ENCODE peak calls at places on chromosomes 11 and 22, in nine cellular contexts. O is heart right ventricle, V is cardiac fibroblast, I is dorsolateral prefrontal cortex, C is glutamatergic neuron, Y is A549, A is ascending aorta, K is RWPE1, S is upper lobe of right lung. R is an unnamed sample.

GRCh38 chr11:61114913-61115312 is 12.6 kb downstream of the CD5 start:
- DNase-seq in I (no peak), V (no peak), K (no peak), Y (no peak), O (no peak), S (no peak), C (no peak), A (no peak), R (no peak)

GRCh38 chr11:2380396-2380795 is 3.3 kb downstream of the CD81 start:
- DNase-seq in A (no peak), K (no peak), C (peak), I (no peak), Y (no peak), O (no peak), S (no peak), V (no peak), R (no peak)

GRCh38 chr11:94932503-94932902 is 40.9 kb downstream of the CWC15 start:
- DNase-seq in O (no peak), A (no peak), V (no peak), Y (no peak), C (no peak), S (no peak), K (no peak), I (no peak), R (no peak)

GRCh38 chr11:47314992-47315391 is 37.5 kb downstream of the MYBPC3 start:
- DNase-seq in C (no peak), K (no peak), A (peak), I (no peak), S (no peak), Y (no peak), V (peak), O (no peak), R (no peak)

GRCh38 chr11:61607920-61608599 is 27.2 kb upstream of the SYT7 start:
- DNase-seq in Y (no peak), A (no peak), K (no peak), C (no peak), I (no peak), O (no peak), S (no peak), V (no peak), R (no peak)

GRCh38 chr11:117743121-117743815 is 53.7 kb downstream of the DSCAML1 start:
- DNase-seq in Y (no peak), K (no peak), V (no peak), O (no peak), A (no peak), I (peak), C (no peak), S (no peak), R (no peak)

GRCh38 chr11:109770323-109770722 is 322.9 kb upstream of the ZC3H12C start:
- DNase-seq in O (no peak), I (no peak), K (no peak), C (no peak), Y (no peak), A (no peak), S (no peak), V (no peak), R (no peak)

GRCh38 chr11:46564459-46564858 is 29.4 kb downstream of the AMBRA1 start:
- DNase-seq in Y (no peak), I (no peak), C (no peak), A (no peak), S (no peak), K (peak), V (peak), O (no peak), R (no peak)

GRCh38 chr11:72921028-72921716 is 107.0 kb downstream of the ATG16L2 start:
- DNase-seq in S (no peak), C (no peak), A (no peak), O (no peak), V (no peak), I (no peak), K (no peak), Y (no peak), R (no peak)

GRCh38 chr11:116829525-116830183 is at the start of gene APOC3:
- DNase-seq in O (no peak), S (no peak), C (no peak), V (peak), Y (no peak), K (no peak), A (no peak), I (no peak), R (no peak)

GRCh38 chr11:29119116-29119515 is 897.7 kb downstream of the KCNA4 start:
- DNase-seq in C (no peak), I (no peak), V (peak), O (no peak), S (no peak), K (no peak), Y (no peak), A (no peak), R (no peak)

GRCh38 chr11:45657496-45658260 is 7.7 kb downstream of the CHST1 start:
- DNase-seq in S (peak), A (peak), V (no peak), K (no peak), Y (no peak), I (no peak), O (no peak), C (no peak), R (no peak)

GRCh38 chr11:134412508-134413333 is 679 bp upstream of the B3GAT1 start:
- DNase-seq in K (no peak), V (no peak), C (peak), I (peak), Y (no peak), S (no peak), O (no peak), A (no peak), R (peak)

GRCh38 chr11:104830508-104830907 is 67.8 kb downstream of the CASP12 start:
- DNase-seq in O (no peak), V (no peak), C (no peak), A (no peak), I (no peak), Y (no peak), K (no peak), S (no peak), R (no peak)

GRCh38 chr22:37496651-37497599 is 10.7 kb upstream of the MFNG start:
- DNase-seq in I (no peak), S (no peak), V (peak), Y (peak), K (peak), A (no peak), C (no peak), O (no peak), R (no peak)

GRCh38 chr11:23021287-23021863 is 161.1 kb upstream of the CCDC179 start:
- DNase-seq in C (no peak), Y (peak), I (no peak), O (no peak), A (no peak), V (peak), S (no peak), K (peak), R (peak)

GRCh38 chr11:12111482-12112149 is 1.2 kb downstream of the MICAL2 start:
- DNase-seq in Y (no peak), V (peak), O (no peak), C (no peak), S (no peak), A (no peak), K (no peak), I (no peak), R (no peak)

GRCh38 chr22:29134448-29134847 is 61.6 kb downstream of the KREMEN1 start:
- DNase-seq in K (no peak), I (no peak), V (no peak), C (no peak), Y (no peak), S (no peak), A (no peak), O (no peak), R (no peak)

GRCh38 chr22:39138357-39138997 is 14.0 kb downstream of the CBX7 start:
- DNase-seq in O (no peak), S (no peak), I (no peak), Y (no peak), V (no peak), A (no peak), C (no peak), K (no peak), R (no peak)

GRCh38 chr11:80702264-80702663 is 1261.4 kb upstream of the TENM4 start:
- DNase-seq in I (no peak), V (no peak), S (no peak), K (peak), O (no peak), Y (no peak), A (no peak), C (no peak), R (no peak)

GRCh38 chr11:112457532-112457931 is 196.9 kb upstream of the PLET1 start:
- DNase-seq in V (no peak), S (no peak), C (no peak), A (no peak), K (no peak), I (no peak), O (no peak), Y (no peak), R (no peak)

GRCh38 chr11:92932023-92932422 is 37.4 kb upstream of the MTNR1B start:
- DNase-seq in A (no peak), Y (no peak), K (peak), O (no peak), I (no peak), S (no peak), V (peak), C (no peak), R (no peak)

GRCh38 chr11:126628790-126629621 is 273.5 kb downstream of the ST3GAL4 start:
- DNase-seq in V (no peak), Y (no peak), C (peak), A (no peak), I (peak), O (no peak), S (no peak), K (no peak), R (no peak)
- TF ChIP-seq CTCF in V (no peak), Y (no peak), C (no peak), A (no peak), I (no peak), O (no peak), S (no peak), K (no peak), R (no peak)

GRCh38 chr11:96045622-96046456 is 121.9 kb upstream of the MTMR2 start:
- DNase-seq in Y (no peak), I (peak), A (peak), C (no peak), K (no peak), O (peak), S (no peak), V (peak), R (peak)
- TF ChIP-seq CTCF in Y (no peak), I (peak), A (peak), C (no peak), K (no peak), O (peak), S (peak), V (peak), R (no peak)

GRCh38 chr22:22588485-22589164 is 29.6 kb upstream of the PRAME start:
- DNase-seq in O (no peak), C (no peak), A (no peak), V (no peak), K (no peak), S (no peak), I (no peak), Y (no peak), R (no peak)

GRCh38 chr22:22590136-22590891 is 31.2 kb upstream of the PRAME start:
- DNase-seq in I (no peak), S (no peak), K (no peak), Y (no peak), V (no peak), C (no peak), A (no peak), O (no peak), R (no peak)

GRCh38 chr22:22593250-22593649 is 34.2 kb upstream of the PRAME start:
- DNase-seq in K (no peak), C (no peak), V (no peak), S (no peak), A (no peak), I (no peak), Y (no peak), O (no peak), R (no peak)

GRCh38 chr22:22593964-22594656 is 35.0 kb upstream of the PRAME start:
- DNase-seq in C (peak), S (no peak), A (no peak), O (no peak), K (no peak), Y (peak), V (peak), I (no peak), R (peak)

DNA sequence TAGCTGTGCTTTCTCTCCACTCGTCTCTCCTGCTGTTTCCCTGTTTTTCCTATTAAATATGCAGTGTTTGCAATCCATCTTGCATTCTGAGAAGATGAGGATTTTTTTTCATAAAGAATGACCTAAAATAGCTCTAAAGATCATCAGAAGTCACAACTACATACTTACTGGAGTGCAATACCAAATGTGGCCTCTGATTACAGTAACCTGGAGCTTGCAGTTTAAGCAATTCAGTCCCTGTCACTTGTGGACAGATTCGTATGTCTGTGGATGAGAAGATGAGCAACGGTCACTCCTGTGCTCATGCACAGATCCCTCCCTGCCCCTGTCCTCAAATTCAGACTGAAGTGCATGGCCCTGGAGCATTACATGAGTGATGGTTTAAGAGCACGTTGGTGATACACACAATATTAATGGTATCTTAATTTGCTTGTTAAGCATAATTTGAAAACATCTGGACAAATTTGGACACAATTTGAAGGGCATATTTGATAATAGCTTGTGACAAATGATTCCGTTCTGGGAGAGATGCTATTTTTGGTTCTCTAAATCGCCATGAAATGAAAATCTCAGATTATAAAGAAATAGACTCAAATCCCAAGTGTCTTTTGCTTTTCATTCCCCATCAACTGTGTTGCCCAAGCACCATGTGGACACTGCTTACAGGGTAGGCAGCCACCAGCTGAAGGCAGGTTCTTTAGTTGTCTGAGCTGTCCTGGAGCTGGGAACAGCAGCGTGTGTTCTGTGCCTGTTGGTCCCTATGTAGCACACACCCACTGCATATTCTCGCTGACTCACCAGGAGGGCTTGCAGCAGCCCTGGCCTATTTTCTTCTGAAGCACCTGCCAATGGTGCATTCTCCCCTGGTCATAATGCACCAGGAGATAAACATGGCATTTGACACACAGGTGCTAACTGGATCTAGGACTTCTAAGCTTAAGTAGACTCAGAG is 32.6 kb upstream of the PRAME start:
- DNase-seq in S (no peak), V (peak), I (no peak), Y (peak), O (no peak), A (no peak), C (no peak), K (no peak), R (no peak)
- TF ChIP-seq CTCF in S (no peak), V (peak), I (no peak), Y (no peak), O (no peak), A (no peak), C (peak), K (no peak), R (no peak)

GRCh38 chr11:87743002-87743401 is 432.2 kb downstream of the RAB38 start:
- DNase-seq in C (no peak), K (no peak), S (no peak), Y (no peak), O (no peak), A (no peak), I (no peak), V (no peak), R (no peak)
- TF ChIP-seq CTCF in C (no peak), K (no peak), S (peak), Y (no peak), O (no peak), A (no peak), I (peak), V (no peak), R (peak)

R was measured in nephron progenitor cell.